ENCODE peak calls at places on chromosomes 16 and 17, in four cellular contexts. J is stimulated activated CD4-positive, alpha-beta T cell treated with anti-CD3 and anti-CD28 coated beads, TNF-alpha, amount 100 ng/mL, for 1 hour; U is naive thymus-derived CD8-positive, alpha-beta T cell; Z is substantia nigra. X is an unnamed sample.

GRCh38 chr17:74354123-74354522 is 7.5 kb downstream of the BTBD17 start:
- DNase-seq in J (peak), U (peak), Z (peak), X (no peak)

GRCh38 chr16:1610841-1611653 is 825 bp downstream of the IFT140 start:
- DNase-seq in J (peak), U (no peak), Z (no peak), X (no peak)

GRCh38 chr16:85126731-85127662 is 14.7 kb upstream of the CIBAR2 start:
- DNase-seq in J (peak), U (no peak), Z (no peak), X (no peak)

GRCh38 chr16:4811242-4811641 is 8.8 kb upstream of the ROGDI start:
- DNase-seq in J (no peak), U (no peak), Z (no peak), X (no peak)

GRCh38 chr16:17404903-17405691 is 65.7 kb downstream of the XYLT1 start:
- DNase-seq in J (no peak), U (no peak), Z (peak), X (peak)

GRCh38 chr16:85057212-85057889 is 29.8 kb downstream of the KIAA0513 start:
- DNase-seq in J (no peak), U (no peak), Z (no peak), X (no peak)

GRCh38 chr17:16377804-16378400 is 3.0 kb upstream of the UBB start:
- DNase-seq in J (no peak), U (no peak), Z (no peak), X (no peak)

GRCh38 chr16:1093284-1094123 is 2.5 kb downstream of the C1QTNF8 start:
- DNase-seq in J (no peak), U (peak), Z (no peak), X (no peak)

X was measured in hippocampal formation.